ENCODE peak calls at places on chromosome X, in four cellular contexts. Q is A549, P is sigmoid colon, A is SK-N-SH. T is an unnamed sample.

GRCh38 chrX:121179972-121180371 is 132.6 kb downstream of the GLUD2 start:
- DNase-seq in Q (no peak), P (no peak), A (no peak), T (no peak)

GRCh38 chrX:54043084-54043483 is 1.2 kb downstream of the PHF8 start:
- DNase-seq in Q (no peak), P (no peak), A (no peak), T (no peak)

GRCh38 chrX:44843753-44844152 is at the start of gene DUSP21:
- DNase-seq in Q (no peak), P (no peak), A (no peak), T (no peak)

GRCh38 chrX:43813319-43813718 is 68.9 kb downstream of the MAOB start:
- DNase-seq in Q (no peak), P (no peak), A (no peak), T (no peak)

GRCh38 chrX:4570141-4570540 is 856.7 kb upstream of the PRKX start:
- DNase-seq in Q (no peak), P (no peak), A (no peak), T (no peak)

GRCh38 chrX:46574941-46575381 is 1.4 kb downstream of the CHST7 start:
- DNase-seq in Q (no peak), P (no peak), A (peak; percentile 41), T (no peak)

GRCh38 chrX:136608295-136608933 is 39.5 kb upstream of the CD40LG start:
- DNase-seq in Q (no peak), P (peak; percentile 64), A (no peak), T (peak; percentile 64)

GRCh38 chrX:123830309-123830708 is 29.5 kb upstream of the XIAP start:
- DNase-seq in Q (peak; percentile 81), P (no peak), A (no peak), T (peak; percentile 75)

GRCh38 chrX:134737721-134738369 is 79.6 kb upstream of the PLAC1 start:
- DNase-seq in Q (no peak), P (no peak), A (no peak), T (no peak)

GRCh38 chrX:3442685-3443084 is 96.2 kb upstream of the MXRA5 start:
- DNase-seq in Q (no peak), P (no peak), A (no peak), T (no peak)

GRCh38 chrX:630007-630921 is at the start of gene SHOX:
- DNase-seq in Q (no peak), P (peak; percentile 43), A (no peak), T (no peak)

GRCh38 chrX:78321809-78322208 is 5.6 kb downstream of the CYSLTR1 start:
- DNase-seq in Q (no peak), P (no peak), A (no peak), T (peak; percentile 53)

GRCh38 chrX:24956828-24957227 is 58.9 kb downstream of the ARX start:
- DNase-seq in Q (no peak), P (no peak), A (no peak), T (no peak)

GRCh38 chrX:15233416-15234015 is 36.4 kb downstream of the ASB9 start:
- DNase-seq in Q (no peak), P (no peak), A (no peak), T (no peak)

GRCh38 chrX:48491809-48492208 is 15.8 kb downstream of the FTSJ1 start:
- DNase-seq in Q (no peak), P (no peak), A (no peak), T (no peak)

GRCh38 chrX:148501121-148502066 is 977 bp downstream of the AFF2 start:
- DNase-seq in Q (peak; percentile 0), P (no peak), A (peak; percentile 25), T (no peak)

GRCh38 chrX:40174594-40175415 is 77.0 kb upstream of the BCOR start:
- DNase-seq in Q (no peak), P (peak; percentile 78), A (peak; percentile 70), T (peak; percentile 57)

GRCh38 chrX:96436105-96436504 is 248.5 kb upstream of the DIAPH2 start:
- DNase-seq in Q (no peak), P (no peak), A (no peak), T (no peak)

GRCh38 chrX:40281341-40282005 is 183.7 kb upstream of the BCOR start:
- DNase-seq in Q (no peak), P (no peak), A (no peak), T (no peak)

GRCh38 chrX:85906399-85906798 is 141.0 kb downstream of the CHM start:
- DNase-seq in Q (no peak), P (no peak), A (no peak), T (no peak)

GRCh38 chrX:120560405-120560841 is 339 bp downstream of the CUL4B start:
- DNase-seq in Q (no peak), P (peak; percentile 67), A (no peak), T (peak; percentile 43)

GRCh38 chrX:13669246-13669689 is 16.3 kb downstream of the TCEANC start:
- DNase-seq in Q (peak; percentile 56), P (peak; percentile 82), A (no peak), T (peak; percentile 82)

GRCh38 chrX:64894454-64895038 is 81.7 kb downstream of the ZC4H2 start:
- DNase-seq in Q (no peak), P (no peak), A (peak; percentile 25), T (peak; percentile 51)

GRCh38 chrX:39821011-39821708 is 276.6 kb downstream of the BCOR start:
- DNase-seq in Q (peak; percentile 33), P (no peak), A (peak; percentile 86), T (no peak)

GRCh38 chrX:12011075-12011474 is 127.2 kb upstream of the FRMPD4 start:
- DNase-seq in Q (no peak), P (no peak), A (no peak), T (no peak)

GRCh38 chrX:107565916-107566602 is 62.3 kb upstream of the PRPS1 start:
- DNase-seq in Q (peak; percentile 28), P (no peak), A (peak; percentile 29), T (no peak)

GRCh38 chrX:64642482-64642881 is 247.2 kb upstream of the MTMR8 start:
- DNase-seq in Q (no peak), P (no peak), A (peak; percentile 1), T (no peak)

GRCh38 chrX:102085706-102086105 is 39.8 kb upstream of the TCEAL2 start:
- DNase-seq in Q (no peak), P (no peak), A (no peak), T (no peak)

GRCh38 chrX:101415180-101416130 is 7.4 kb downstream of the HNRNPH2 start:
- DNase-seq in Q (peak; percentile 57), P (no peak), A (peak; percentile 58), T (no peak)

GRCh38 chrX:130799393-130799792 is 103.6 kb downstream of the ENOX2 start:
- DNase-seq in Q (no peak), P (no peak), A (no peak), T (no peak)

GRCh38 chrX:47168495-47169073 is 23.6 kb downstream of the RBM10 start:
- DNase-seq in Q (no peak), P (no peak), A (no peak), T (no peak)

GRCh38 chrX:130024127-130024526 is 41.7 kb downstream of the BCORL1 start:
- DNase-seq in Q (peak; percentile 40), P (peak; percentile 86), A (peak; percentile 44), T (peak; percentile 84)

GRCh38 chrX:19564606-19565005 is 49.3 kb upstream of the MAP3K15 start:
- DNase-seq in Q (no peak), P (no peak), A (no peak), T (no peak)

GRCh38 chrX:16144420-16144819 is 21.1 kb downstream of the GRPR start:
- DNase-seq in Q (no peak), P (no peak), A (no peak), T (no peak)

GRCh38 chrX:106611682-106612402 is at the start of gene RADX:
- DNase-seq in Q (peak; percentile 36), P (peak; percentile 88), A (peak; percentile 53), T (peak; percentile 86)

GRCh38 chrX:102651242-102651967 is at the start of gene GPRASP1:
- DNase-seq in Q (no peak), P (peak; percentile 91), A (peak; percentile 72), T (peak; percentile 52)

GRCh38 chrX:29890646-29891200 is 324.6 kb upstream of the MAGEB2 start:
- DNase-seq in Q (no peak), P (no peak), A (no peak), T (no peak)

GRCh38 chrX:19602866-19603620 is 87.7 kb upstream of the MAP3K15 start:
- DNase-seq in Q (peak; percentile 54), P (no peak), A (no peak), T (no peak)

GRCh38 chrX:41381685-41382084 is 47.7 kb downstream of the DDX3X start:
- DNase-seq in Q (peak; percentile 53), P (peak; percentile 79), A (no peak), T (peak; percentile 66)
- TF ChIP-seq EP300 in Q (no peak), P (peak; percentile 20), A (no peak), T (peak; percentile 66)

DNA sequence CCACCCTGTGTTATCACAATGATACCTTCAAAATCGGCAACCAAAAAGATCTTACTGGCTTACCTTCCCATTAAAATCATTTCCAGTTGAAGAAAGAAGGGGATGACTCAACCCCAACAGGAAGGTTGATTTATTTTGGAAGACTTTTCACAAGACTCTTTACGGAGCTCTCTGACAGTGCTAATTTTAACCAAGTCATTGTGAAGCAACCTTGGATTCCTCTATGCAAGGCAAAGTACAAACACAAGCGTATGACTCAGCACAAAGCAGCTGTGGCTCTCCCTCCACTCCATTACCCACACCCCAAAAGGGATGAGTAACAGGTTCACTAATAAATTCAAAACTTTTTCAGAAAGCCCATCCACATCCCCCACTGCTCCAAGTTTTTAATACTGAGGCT is 213.8 kb upstream of the FGF13 start:
- DNase-seq in Q (no peak), P (no peak), A (no peak), T (no peak)
- TF ChIP-seq EP300 in Q (no peak), P (no peak), A (no peak), T (no peak)

DNA sequence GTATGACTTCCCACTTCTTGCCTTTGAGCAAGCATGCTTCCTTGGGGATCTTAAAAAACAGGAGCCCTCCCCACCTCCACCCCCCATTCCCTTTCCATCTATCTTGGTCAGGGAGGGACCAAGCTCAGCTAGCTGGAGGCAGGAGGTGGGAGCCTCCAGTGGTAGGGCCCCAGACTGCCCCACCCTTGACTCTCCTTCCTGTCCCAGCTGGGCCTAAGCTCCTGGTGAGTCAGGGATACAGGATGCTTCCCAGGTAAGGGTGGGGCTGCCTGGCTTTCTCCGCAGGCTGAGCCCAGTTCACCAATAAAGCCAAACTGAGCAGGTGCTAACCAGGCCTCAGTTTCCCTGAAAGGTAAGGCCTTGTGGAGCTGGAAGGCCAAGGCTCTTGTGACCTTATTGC is 15.2 kb downstream of the EFNB1 start:
- DNase-seq in Q (no peak), P (no peak), A (no peak), T (no peak)
- TF ChIP-seq EP300 in Q (no peak), P (no peak), A (no peak), T (no peak)

GRCh38 chrX:71098302-71098701 is 2.7 kb downstream of the FOXO4 start:
- DNase-seq in Q (peak; percentile 55), P (peak; percentile 77), A (peak; percentile 66), T (peak; percentile 72)

GRCh38 chrX:71095971-71096701 is 485 bp downstream of the FOXO4 start:
- DNase-seq in Q (peak; percentile 65), P (no peak), A (peak; percentile 43), T (peak; percentile 11)

GRCh38 chrX:71096702-71097032 is 1.0 kb downstream of the FOXO4 start:
- DNase-seq in Q (no peak), P (no peak), A (no peak), T (no peak)

GRCh38 chrX:71095033-71095432 is 618 bp upstream of the FOXO4 start:
- DNase-seq in Q (no peak), P (no peak), A (no peak), T (no peak)

DNA sequence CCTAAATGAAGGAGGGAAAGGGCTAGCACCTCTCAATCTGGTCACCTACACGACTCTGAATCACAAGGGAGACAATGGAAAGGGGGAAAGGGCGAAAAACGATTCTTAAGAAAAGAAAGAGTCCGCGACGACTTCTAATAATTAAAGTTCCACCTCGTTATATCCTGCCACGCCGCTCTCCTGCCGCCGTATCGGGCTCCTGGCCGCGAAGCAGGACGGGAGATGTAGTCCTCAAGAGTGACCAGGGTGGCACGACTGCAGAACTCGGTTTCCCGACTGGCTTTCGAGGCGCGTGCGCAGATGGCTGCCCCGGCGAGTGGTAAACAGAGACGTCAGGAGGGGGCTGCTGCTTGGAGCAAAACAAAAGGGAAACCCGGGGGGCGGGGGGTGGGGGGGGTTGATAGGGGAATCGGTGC is at the start of gene FOXO4:
- DNase-seq in Q (peak; percentile 94), P (peak; percentile 95), A (peak; percentile 91), T (peak; percentile 93)
- TF ChIP-seq EP300 in Q (no peak), P (no peak), A (no peak), T (no peak)